ENCODE peak calls at places on chromosomes 6 and 20, in eight cellular contexts. U, L, P, W, Q, Z, R and X are unnamed samples.

GRCh38 chr20:64116541-64117423 is 9.4 kb upstream of the NPBWR2 start:
- DNase-seq in Z (no peak), P (no peak), L (no peak), W (peak; percentile 15), Q (no peak), U (peak; percentile 48), R (peak; percentile 18), X (peak; percentile 43)

GRCh38 chr6:35213161-35213823 is 464 bp upstream of the SCUBE3 start:
- DNase-seq in W (no peak), Z (no peak), R (no peak), U (no peak), Q (no peak), L (no peak), P (no peak), X (no peak)

GRCh38 chr6:108588586-108588985 is 27.9 kb downstream of the FOXO3 start:
- DNase-seq in Q (no peak), R (no peak), W (no peak), P (no peak), U (no peak), L (no peak), Z (peak; percentile 53), X (no peak)

GRCh38 chr6:115545410-115545986 is 515.2 kb downstream of the FRK start:
- DNase-seq in L (no peak), R (no peak), U (no peak), Z (peak; percentile 15), W (no peak), Q (no peak), P (peak; percentile 3), X (no peak)

GRCh38 chr20:31788578-31788977 is 30.6 kb upstream of the MYLK2 start:
- DNase-seq in R (no peak), P (no peak), U (no peak), Z (no peak), W (no peak), Q (no peak), L (no peak), X (no peak)

GRCh38 chr6:112191509-112191908 is 62.9 kb downstream of the LAMA4 start:
- DNase-seq in W (no peak), Z (no peak), R (no peak), L (no peak), P (no peak), U (no peak), Q (no peak), X (no peak)

GRCh38 chr6:142926494-142927273 is 18.3 kb downstream of the HIVEP2 start:
- DNase-seq in W (peak; percentile 92), L (peak; percentile 88), Q (no peak), P (peak; percentile 94), U (peak; percentile 93), Z (peak; percentile 82), R (peak; percentile 93), X (peak; percentile 92)

GRCh38 chr20:3470627-3471396 is at the start of gene ATRN:
- DNase-seq in R (peak; percentile 98), U (peak; percentile 95), W (peak; percentile 96), P (peak; percentile 94), Q (peak; percentile 76), L (peak; percentile 88), Z (peak; percentile 95), X (peak; percentile 91)

GRCh38 chr6:20691185-20691584 is 156.9 kb downstream of the CDKAL1 start:
- DNase-seq in L (no peak), R (no peak), Q (peak; percentile 85), Z (no peak), P (no peak), W (no peak), U (no peak), X (no peak)

GRCh38 chr6:128697392-128697689 is 176.9 kb upstream of the PTPRK start:
- DNase-seq in U (no peak), W (no peak), L (no peak), P (no peak), Z (no peak), R (no peak), Q (no peak), X (no peak)

GRCh38 chr6:122122202-122122601 is 277.2 kb upstream of the HSF2 start:
- DNase-seq in P (no peak), W (no peak), Q (no peak), Z (no peak), U (no peak), R (no peak), L (no peak), X (no peak)

GRCh38 chr6:144145546-144145945 is 4.8 kb upstream of the STX11 start:
- DNase-seq in Z (no peak), L (no peak), W (no peak), P (no peak), R (no peak), U (no peak), Q (no peak), X (no peak)

GRCh38 chr6:157198425-157199279 is 124.7 kb downstream of the TMEM242 start:
- DNase-seq in L (peak; percentile 86), P (peak; percentile 77), Q (peak; percentile 93), Z (no peak), W (peak; percentile 73), U (no peak), R (peak; percentile 44), X (peak; percentile 63)

GRCh38 chr6:14135865-14136539 is 18.4 kb downstream of the CD83 start:
- DNase-seq in L (no peak), W (no peak), R (no peak), U (no peak), Z (no peak), Q (no peak), P (no peak), X (no peak)

GRCh38 chr6:41625442-41625841 is 12.8 kb upstream of the MDFI start:
- DNase-seq in L (no peak), W (peak; percentile 38), Z (no peak), P (peak; percentile 65), Q (peak; percentile 23), R (no peak), U (no peak), X (no peak)

GRCh38 chr20:34621383-34622367 is 55.2 kb downstream of the PIGU start:
- DNase-seq in R (no peak), Q (no peak), U (no peak), Z (no peak), L (peak; percentile 54), P (no peak), W (no peak), X (no peak)

GRCh38 chr6:43933111-43933885 is 163.3 kb downstream of the VEGFA start:
- DNase-seq in L (peak; percentile 46), Q (no peak), R (peak; percentile 26), W (no peak), U (peak; percentile 39), Z (no peak), P (no peak), X (no peak)

GRCh38 chr20:34713194-34713943 is 9.2 kb downstream of the TP53INP2 start:
- DNase-seq in R (no peak), U (no peak), P (peak; percentile 52), Q (no peak), W (no peak), Z (peak; percentile 94), L (peak; percentile 36), X (peak; percentile 81)

GRCh38 chr20:63440366-63440955 is 32.0 kb downstream of the KCNQ2 start:
- DNase-seq in U (no peak), Q (no peak), L (no peak), R (no peak), W (no peak), P (no peak), Z (no peak), X (no peak)

GRCh38 chr6:122610690-122611455 is 668 bp downstream of the PKIB start:
- DNase-seq in Q (peak; percentile 39), W (no peak), L (peak; percentile 38), R (no peak), P (no peak), U (peak; percentile 65), Z (peak; percentile 63), X (peak; percentile 51)

GRCh38 chr6:157563611-157564284 is 182.8 kb downstream of the ZDHHC14 start:
- DNase-seq in Z (no peak), L (no peak), W (no peak), R (no peak), Q (no peak), P (no peak), U (no peak), X (no peak)

GRCh38 chr6:157723376-157723775 is 99.7 kb upstream of the SNX9 start:
- DNase-seq in L (no peak), Q (no peak), R (no peak), Z (no peak), W (no peak), U (no peak), P (no peak), X (no peak)

GRCh38 chr6:109701201-109701600 is 10.1 kb downstream of the FIG4 start:
- DNase-seq in L (no peak), Q (no peak), Z (no peak), U (no peak), P (no peak), W (no peak), R (no peak), X (no peak)

GRCh38 chr20:33649201-33649631 is 12.9 kb upstream of the C20orf144 start:
- DNase-seq in P (no peak), Q (peak; percentile 88), Z (no peak), R (peak; percentile 79), U (peak; percentile 59), W (no peak), L (no peak), X (no peak)

GRCh38 chr20:47610247-47610944 is 108.7 kb downstream of the NCOA3 start:
- DNase-seq in Z (peak; percentile 71), W (peak; percentile 34), R (no peak), L (peak; percentile 48), U (no peak), Q (peak; percentile 25), P (peak; percentile 61), X (peak; percentile 85)

GRCh38 chr20:8858181-8858794 is 210.6 kb upstream of the PLCB4 start:
- DNase-seq in Q (no peak), U (no peak), R (no peak), Z (no peak), P (peak; percentile 33), W (no peak), L (no peak), X (no peak)

GRCh38 chr20:36064661-36065426 is 89.7 kb upstream of the EPB41L1 start:
- DNase-seq in R (peak; percentile 98), L (peak; percentile 96), Z (peak; percentile 91), U (peak; percentile 99), Q (peak; percentile 90), W (peak; percentile 96), P (peak; percentile 94), X (peak; percentile 97)

GRCh38 chr20:25470045-25470444 is 62.6 kb downstream of the GINS1 start:
- DNase-seq in W (no peak), L (no peak), U (no peak), Q (peak; percentile 27), P (no peak), Z (peak; percentile 38), R (no peak), X (no peak)

GRCh38 chr6:33957391-33958207 is 153.8 kb upstream of the MLN start:
- DNase-seq in Z (no peak), L (no peak), U (no peak), Q (no peak), P (no peak), R (no peak), W (no peak), X (no peak)

GRCh38 chr20:63092660-63093215 is 86.0 kb upstream of the BHLHE23 start:
- DNase-seq in W (peak; percentile 7), Z (no peak), Q (no peak), P (no peak), R (peak; percentile 12), L (no peak), U (peak; percentile 32), X (peak; percentile 3)

GRCh38 chr6:150907385-150907784 is 41.9 kb downstream of the MTHFD1L start:
- DNase-seq in Q (no peak), L (no peak), U (no peak), Z (no peak), W (no peak), R (no peak), P (no peak), X (no peak)

GRCh38 chr6:3911614-3912336 is 62.6 kb downstream of the FAM50B start:
- DNase-seq in L (peak; percentile 76), W (peak; percentile 73), Q (no peak), U (no peak), Z (peak; percentile 96), R (peak; percentile 79), P (peak; percentile 72), X (peak; percentile 47)

GRCh38 chr6:14822689-14823088 is 423.2 kb upstream of the JARID2 start:
- DNase-seq in W (no peak), Q (no peak), L (no peak), U (no peak), R (no peak), P (no peak), Z (no peak), X (no peak)

GRCh38 chr6:45898941-45899682 is 116.5 kb downstream of the CLIC5 start:
- DNase-seq in W (no peak), L (no peak), Z (no peak), Q (no peak), U (no peak), P (no peak), R (no peak), X (no peak)